ENCODE peak calls at places on chromosomes 3 and 15, in nine cellular contexts. S is activated naive CD4-positive, alpha-beta T cell treated with anti-CD3 and anti-CD28 coated beads for 36 hours; Q is HFF-Myc; Y is NCI-H1694 treated with DMSO at 0.1 percent for 48 hours; K is NCI-H2081; B is endothelial cell; U is GM12891; W is NCI-H2107; A is NCI-H1930. Z is an unnamed sample.

GRCh38 chr15:45794304-45794703 is 159.5 kb downstream of the SQOR start:
- DNase-seq in A (no peak), U (no peak), W (no peak), Q (no peak), S (no peak), B (no peak), Y (no peak), K (no peak), Z (no peak)

GRCh38 chr15:99963096-99963825 is 230.0 kb upstream of the LYSMD4 start:
- DNase-seq in Q (no peak), U (no peak), A (no peak), Y (no peak), S (no peak), K (no peak), W (no peak), B (no peak), Z (no peak)

GRCh38 chr15:52523192-52523591 is 5.5 kb downstream of the MYO5A start:
- DNase-seq in W (no peak), B (no peak), Y (no peak), S (no peak), K (no peak), U (no peak), A (no peak), Q (peak), Z (no peak)

GRCh38 chr3:33848624-33849347 is 50.4 kb downstream of the PDCD6IP start:
- DNase-seq in B (no peak), W (no peak), K (no peak), A (no peak), Y (no peak), Q (no peak), U (no peak), S (no peak), Z (no peak)

GRCh38 chr15:47586653-47587224 is 130.6 kb upstream of the SEMA6D start:
- DNase-seq in Q (no peak), W (peak), U (no peak), Y (peak), K (peak), B (no peak), S (no peak), A (no peak), Z (no peak)

GRCh38 chr3:189001559-189001958 is 170.2 kb upstream of the TPRG1 start:
- DNase-seq in W (no peak), S (no peak), Y (no peak), B (no peak), Q (peak), K (no peak), A (no peak), U (no peak), Z (no peak)

GRCh38 chr3:172591876-172592771 is 68.9 kb upstream of the TNFSF10 start:
- DNase-seq in A (no peak), Q (no peak), U (no peak), W (no peak), Y (no peak), B (no peak), K (no peak), S (peak), Z (no peak)

GRCh38 chr15:43187544-43188155 is 2.4 kb downstream of the CCNDBP1 start:
- DNase-seq in Y (peak), B (no peak), Q (peak), K (peak), S (no peak), A (no peak), W (no peak), U (no peak), Z (peak)

GRCh38 chr3:70889162-70890045 is 577.0 kb upstream of the MDFIC2 start:
- DNase-seq in S (no peak), U (no peak), K (no peak), Q (no peak), B (no peak), A (no peak), W (no peak), Y (no peak), Z (no peak)

GRCh38 chr15:71780349-71780976 is 29.9 kb upstream of the NR2E3 start:
- DNase-seq in Y (peak), U (peak), A (no peak), S (peak), B (peak), W (no peak), K (peak), Q (peak), Z (peak)

GRCh38 chr15:49898575-49899283 is 220.3 kb downstream of the ATP8B4 start:
- DNase-seq in W (no peak), Q (no peak), A (no peak), K (no peak), B (no peak), Y (no peak), S (no peak), U (no peak), Z (no peak)

GRCh38 chr3:114551770-114552526 is 258.1 kb downstream of the TIGIT start:
- DNase-seq in W (no peak), S (no peak), Y (no peak), A (no peak), U (no peak), B (no peak), K (no peak), Q (peak), Z (no peak)

GRCh38 chr15:51075364-51075763 is 19.3 kb downstream of the TNFAIP8L3 start:
- DNase-seq in U (no peak), A (no peak), Y (no peak), W (no peak), K (no peak), S (no peak), B (no peak), Q (no peak), Z (no peak)

GRCh38 chr3:129958715-129959114 is 15.8 kb upstream of the TRH start:
- DNase-seq in W (no peak), B (no peak), S (no peak), Y (no peak), U (no peak), A (no peak), Q (no peak), K (no peak), Z (no peak)

GRCh38 chr15:40984963-40985362 is 31.7 kb downstream of the CHAC1 start:
- DNase-seq in Y (no peak), B (no peak), Q (no peak), S (no peak), U (no peak), A (no peak), K (no peak), W (no peak), Z (no peak)

GRCh38 chr3:95715137-95715536 is 1099.3 kb upstream of the EPHA6 start:
- DNase-seq in S (no peak), U (no peak), Q (no peak), B (no peak), Y (no peak), W (no peak), A (no peak), K (peak), Z (no peak)

GRCh38 chr3:171860830-171861535 is 17.8 kb downstream of the TMEM212 start:
- DNase-seq in B (no peak), K (no peak), A (no peak), S (no peak), U (no peak), W (no peak), Y (no peak), Q (peak), Z (no peak)

GRCh38 chr3:64824281-64824980 is 136.6 kb upstream of the ADAMTS9 start:
- DNase-seq in S (no peak), Y (no peak), A (no peak), K (no peak), Q (no peak), U (no peak), B (no peak), W (no peak), Z (no peak)

GRCh38 chr3:152037304-152037703 is 163.9 kb downstream of the SUCNR1 start:
- DNase-seq in B (no peak), Q (no peak), W (no peak), K (no peak), U (no peak), Y (no peak), S (no peak), A (no peak), Z (no peak)

GRCh38 chr3:1082024-1082633 is 10.7 kb upstream of the CNTN6 start:
- DNase-seq in W (no peak), S (peak), K (peak), A (no peak), U (no peak), Y (no peak), Q (no peak), B (no peak), Z (peak)

GRCh38 chr3:29922990-29923746 is 642.3 kb downstream of the RBMS3 start:
- DNase-seq in B (peak), U (no peak), A (no peak), Q (peak), W (no peak), K (no peak), S (no peak), Y (no peak), Z (no peak)

GRCh38 chr3:101850327-101851048 is 1.2 kb downstream of the NFKBIZ start:
- DNase-seq in Y (no peak), A (no peak), Q (no peak), S (peak), U (no peak), B (no peak), K (peak), W (no peak), Z (peak)

GRCh38 chr3:63911395-63911900 is 735 bp downstream of the SCAANT1 start:
- DNase-seq in K (no peak), Y (no peak), U (peak), B (no peak), Q (no peak), A (no peak), W (no peak), S (peak), Z (no peak)

GRCh38 chr3:160643994-160644393 is 33.0 kb upstream of the ARL14 start:
- DNase-seq in K (no peak), A (no peak), Y (no peak), S (no peak), B (no peak), W (no peak), U (no peak), Q (no peak), Z (no peak)

GRCh38 chr15:92161039-92161670 is 232.5 kb upstream of the ST8SIA2 start:
- DNase-seq in K (no peak), Y (no peak), Q (no peak), A (no peak), S (peak), U (peak), W (no peak), B (no peak), Z (no peak)

GRCh38 chr3:50161320-50161719 is 6.2 kb downstream of the SEMA3F start:
- DNase-seq in A (no peak), Y (no peak), S (no peak), Q (no peak), K (no peak), B (no peak), U (no peak), W (no peak), Z (no peak)

GRCh38 chr3:17090271-17090992 is 205.7 kb downstream of the PLCL2 start:
- DNase-seq in W (no peak), Q (no peak), S (no peak), A (no peak), U (no peak), Y (no peak), B (no peak), K (no peak), Z (no peak)

GRCh38 chr3:184486614-184487013 is 75.0 kb upstream of the EPHB3 start:
- DNase-seq in Y (peak), K (no peak), W (no peak), U (no peak), Q (no peak), A (no peak), B (no peak), S (no peak), Z (no peak)

GRCh38 chr3:194395201-194395600 is 3.9 kb downstream of the GP5 start:
- DNase-seq in U (no peak), A (no peak), W (peak), B (no peak), Q (no peak), S (peak), Y (no peak), K (peak), Z (peak)

Z was measured in T47D.